ENCODE peak calls at places on chromosomes 3 and 15, in eight cellular contexts. Z is SJSA1; E is CD8-positive, alpha-beta memory T cell; H is brain microvascular endothelial cell; B is adrenal gland; G is K562; D is Peyer's patch; S is endothelial cell of umbilical vein. L is an unnamed sample.

GRCh38 chr15:72852268-72852667 is 68.7 kb upstream of the ADPGK start:
- DNase-seq in B (peak), G (no peak), H (no peak), D (no peak), S (no peak), Z (no peak), E (no peak), L (no peak)

GRCh38 chr15:60569596-60569995 is 90.7 kb upstream of the ICE2 start:
- DNase-seq in D (no peak), H (no peak), B (no peak), Z (no peak), G (no peak), E (no peak), S (no peak), L (no peak)

GRCh38 chr3:11021611-11022011 is 29.1 kb downstream of the SLC6A1 start:
- DNase-seq in E (no peak), H (no peak), G (no peak), B (no peak), D (no peak), S (no peak), Z (no peak), L (no peak)

GRCh38 chr3:162704991-162705390 is 1208.4 kb downstream of the OTOL1 start:
- DNase-seq in E (no peak), S (no peak), D (no peak), B (no peak), Z (no peak), H (no peak), G (no peak), L (no peak)

GRCh38 chr15:62736756-62737155 is 305.8 kb upstream of the TPM1 start:
- DNase-seq in G (no peak), E (no peak), D (no peak), Z (no peak), H (no peak), B (no peak), S (no peak), L (no peak)

GRCh38 chr3:41833628-41834027 is 128.3 kb downstream of the ULK4 start:
- DNase-seq in Z (no peak), H (no peak), D (no peak), G (no peak), B (no peak), E (no peak), S (no peak), L (no peak)

GRCh38 chr3:124881976-124882697 is 5.0 kb downstream of the ITGB5 start:
- DNase-seq in Z (no peak), H (no peak), D (no peak), B (no peak), G (no peak), S (no peak), E (no peak), L (no peak)

GRCh38 chr15:57506422-57506821 is 85.3 kb upstream of the MYZAP start:
- DNase-seq in H (no peak), D (no peak), B (no peak), S (no peak), G (no peak), Z (no peak), E (no peak), L (no peak)

GRCh38 chr15:101019351-101019750 is 100.2 kb downstream of the LRRK1 start:
- DNase-seq in S (no peak), Z (peak), H (no peak), E (no peak), G (no peak), B (no peak), D (no peak), L (no peak)

GRCh38 chr3:148643389-148643840 is 54.3 kb upstream of the AGTR1 start:
- DNase-seq in B (peak), E (no peak), Z (no peak), G (no peak), S (no peak), H (peak), D (no peak), L (no peak)

GRCh38 chr3:153348457-153349137 is 186.6 kb downstream of the RAP2B start:
- DNase-seq in E (no peak), B (no peak), H (peak), Z (no peak), S (no peak), D (no peak), G (no peak), L (no peak)

GRCh38 chr3:136464502-136464901 is 214.4 kb downstream of the PCCB start:
- DNase-seq in G (no peak), H (peak), S (no peak), E (no peak), D (no peak), Z (no peak), B (no peak), L (no peak)

GRCh38 chr3:94176886-94177285 is 114.0 kb downstream of the NSUN3 start:
- DNase-seq in E (no peak), G (peak), D (no peak), S (no peak), Z (no peak), B (no peak), H (no peak), L (no peak)

GRCh38 chr3:123688241-123688747 is 103.4 kb upstream of the HACD2 start:
- DNase-seq in D (no peak), S (peak), E (no peak), B (peak), G (no peak), H (peak), Z (peak), L (no peak)

GRCh38 chr3:39937315-39937714 is 127.9 kb downstream of the MYRIP start:
- DNase-seq in G (no peak), D (no peak), E (no peak), B (no peak), Z (no peak), H (no peak), S (no peak), L (no peak)

GRCh38 chr3:25454411-25454927 is 26.4 kb downstream of the RARB start:
- DNase-seq in D (no peak), S (peak), E (no peak), B (no peak), G (no peak), H (no peak), Z (no peak), L (no peak)

GRCh38 chr3:70840106-70840870 is 527.9 kb upstream of the MDFIC2 start:
- DNase-seq in G (no peak), S (peak), H (no peak), D (no peak), Z (no peak), B (no peak), E (no peak), L (no peak)

GRCh38 chr3:46386206-46386605 is 15.5 kb downstream of the CCR5 start:
- DNase-seq in G (no peak), D (peak), B (no peak), Z (no peak), E (no peak), H (peak), S (peak), L (no peak)

GRCh38 chr3:127134466-127134865 is 58.5 kb upstream of the PRR23E start:
- DNase-seq in B (no peak), H (no peak), D (no peak), S (no peak), E (no peak), G (no peak), Z (no peak), L (no peak)

GRCh38 chr3:159130108-159130507 is 328.3 kb downstream of the MFSD1 start:
- DNase-seq in H (no peak), Z (no peak), B (peak), G (no peak), E (no peak), S (no peak), D (no peak), L (no peak)

DNA sequence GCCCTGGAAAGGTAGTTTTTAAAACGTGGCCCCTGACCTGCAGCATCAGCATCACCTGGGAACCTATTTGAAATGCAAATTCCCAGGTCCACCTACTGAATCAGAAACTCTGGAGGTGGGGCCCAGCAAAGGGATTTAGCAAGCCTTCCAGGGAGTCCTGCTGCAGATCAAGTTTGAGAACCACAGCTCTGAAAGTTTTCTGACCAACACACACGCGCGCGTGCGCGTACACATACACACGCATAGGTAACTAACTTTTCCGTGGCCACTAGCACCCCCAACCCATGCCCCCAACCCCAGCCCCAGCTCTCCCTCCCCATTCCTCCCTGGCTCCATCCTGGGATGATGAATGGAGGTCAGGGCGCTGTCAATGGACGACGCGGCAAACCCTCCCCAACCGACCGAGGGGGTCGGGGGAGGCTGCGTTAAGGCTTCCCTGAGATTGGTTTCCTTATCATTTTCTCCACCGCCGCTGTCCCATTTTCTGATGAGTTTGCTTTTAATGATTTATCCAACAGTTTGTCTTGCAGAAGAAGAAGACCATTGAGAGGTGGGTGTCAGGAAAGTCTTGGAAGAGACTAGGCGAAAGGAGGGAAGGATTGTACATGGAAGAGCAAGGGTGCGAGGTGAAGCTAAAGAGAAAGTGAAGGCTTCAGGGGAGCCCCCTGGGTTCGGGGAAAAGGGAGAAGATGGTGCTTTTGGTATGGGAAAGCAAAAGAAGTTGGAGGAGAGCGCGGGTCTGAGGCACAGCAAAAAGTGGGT is 568 bp upstream of the BOC start:
- DNase-seq in H (no peak), E (no peak), S (peak), G (no peak), D (no peak), B (no peak), Z (no peak), L (no peak)
- H3K27ac ChIP-seq in H (no peak), E (no peak), S (no peak), G (no peak), D (peak), B (peak), Z (no peak), L (no peak)

DNA sequence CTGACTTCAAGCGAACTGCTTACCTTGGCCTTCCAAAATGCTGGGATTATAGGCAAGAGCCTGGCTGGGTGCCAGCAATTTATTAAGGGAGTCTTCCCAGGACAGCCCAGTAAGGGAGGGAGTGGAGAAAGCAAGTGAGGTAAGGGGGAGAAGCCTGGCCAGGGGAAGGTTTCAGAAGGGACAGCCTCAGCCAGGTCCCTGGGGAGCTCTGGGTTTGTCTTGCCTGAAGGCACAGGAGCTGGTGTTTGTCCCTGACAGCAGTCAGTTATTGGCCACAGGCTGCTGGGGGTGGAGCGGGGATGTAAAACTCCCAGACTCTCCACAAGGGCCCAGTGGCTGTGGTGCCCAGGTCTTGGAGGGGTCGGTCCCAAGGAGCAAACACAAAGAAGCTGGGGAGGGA is 33.0 kb upstream of the CDCP1 start:
- DNase-seq in G (no peak), H (no peak), E (no peak), B (no peak), S (no peak), Z (peak), D (no peak), L (no peak)
- H3K27ac ChIP-seq in G (no peak), H (no peak), E (no peak), B (no peak), S (no peak), Z (no peak), D (no peak), L (no peak)

DNA sequence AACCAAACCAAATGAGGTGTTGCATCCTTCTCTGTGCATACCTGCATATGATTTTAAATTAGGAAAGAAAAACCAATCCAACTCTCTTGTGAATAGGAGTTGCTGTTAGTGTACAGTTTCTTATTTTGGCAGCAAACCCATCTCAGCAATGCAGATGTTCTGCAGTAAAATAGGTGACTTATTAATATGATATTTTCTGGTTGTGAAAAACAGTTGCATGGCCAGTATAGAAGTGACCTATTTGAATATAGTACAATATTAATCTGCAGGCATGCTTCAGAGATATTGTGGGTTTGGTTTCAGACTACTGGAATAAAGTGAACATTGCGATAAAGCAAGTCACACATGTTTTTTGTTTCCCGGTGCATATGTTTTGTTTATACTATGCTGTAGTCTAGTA is 42.2 kb downstream of the AKAP13 start:
- DNase-seq in H (no peak), E (no peak), Z (no peak), B (no peak), G (no peak), D (no peak), S (no peak), L (no peak)
- H3K27ac ChIP-seq in H (no peak), E (no peak), Z (no peak), B (no peak), G (no peak), D (no peak), S (no peak), L (no peak)

GRCh38 chr15:68643216-68643830 is 64.5 kb downstream of the CORO2B start:
- DNase-seq in G (no peak), E (no peak), B (no peak), S (no peak), D (no peak), Z (no peak), H (no peak), L (no peak)

GRCh38 chr15:68640791-68641331 is 62.1 kb downstream of the CORO2B start:
- DNase-seq in Z (no peak), B (peak), G (no peak), H (no peak), E (no peak), S (no peak), D (no peak), L (no peak)

GRCh38 chr15:68642491-68642845 is 63.7 kb downstream of the CORO2B start:
- DNase-seq in D (no peak), G (no peak), H (no peak), S (no peak), Z (no peak), E (no peak), B (no peak), L (no peak)

GRCh38 chr15:68639926-68640600 is 61.3 kb downstream of the CORO2B start:
- DNase-seq in B (no peak), G (no peak), Z (no peak), H (no peak), S (no peak), D (no peak), E (no peak), L (no peak)

GRCh38 chr15:68641376-68641775 is 62.6 kb downstream of the CORO2B start:
- DNase-seq in S (no peak), D (no peak), Z (no peak), B (no peak), G (no peak), H (no peak), E (no peak), L (no peak)
- H3K27ac ChIP-seq in S (no peak), D (no peak), Z (no peak), B (peak), G (no peak), H (no peak), E (no peak), L (no peak)

GRCh38 chr15:69758291-69758771 is 305.7 kb downstream of the RPLP1 start:
- DNase-seq in H (peak), G (no peak), D (no peak), E (no peak), B (no peak), Z (no peak), S (peak), L (no peak)
- H3K27ac ChIP-seq in H (peak), G (no peak), D (no peak), E (no peak), B (no peak), Z (peak), S (no peak), L (no peak)

DNA sequence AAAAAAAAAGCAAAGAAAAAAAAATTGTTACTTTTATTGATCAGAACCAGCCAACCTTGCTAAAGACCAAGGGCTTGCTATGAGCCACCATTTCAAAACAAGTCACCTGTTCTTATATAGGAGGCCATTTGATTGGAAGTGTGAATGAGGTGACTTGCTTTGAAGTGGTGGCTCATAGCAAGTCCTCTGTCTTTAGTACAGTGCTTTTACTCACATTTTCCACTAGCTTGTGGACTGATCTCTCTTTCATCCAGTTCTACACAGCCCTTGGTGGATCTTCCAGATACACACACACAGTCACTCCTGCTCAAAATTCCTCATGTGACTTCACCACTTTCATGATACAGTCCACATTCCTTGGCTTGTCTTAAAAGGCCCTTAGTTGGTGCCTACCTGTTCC is 13.5 kb downstream of the CLSTN2 start:
- DNase-seq in E (no peak), Z (no peak), S (no peak), D (no peak), G (no peak), H (no peak), B (no peak), L (no peak)
- H3K27ac ChIP-seq in E (no peak), Z (no peak), S (no peak), D (no peak), G (no peak), H (no peak), B (no peak), L (no peak)

GRCh38 chr3:69785769-69786311 is 46.6 kb downstream of the MITF start:
- DNase-seq in G (no peak), E (no peak), Z (no peak), D (no peak), H (no peak), B (no peak), S (no peak), L (no peak)
- H3K27ac ChIP-seq in G (no peak), E (no peak), Z (peak), D (peak), H (no peak), B (peak), S (no peak), L (no peak)

GRCh38 chr15:90047956-90048575 is 46.9 kb downstream of the ZNF710 start:
- DNase-seq in G (no peak), E (no peak), Z (no peak), H (no peak), S (no peak), B (no peak), D (no peak), L (no peak)
- H3K27ac ChIP-seq in G (no peak), E (no peak), Z (no peak), H (no peak), S (no peak), B (no peak), D (no peak), L (no peak)

GRCh38 chr3:43759297-43759782 is 68.6 kb downstream of the ABHD5 start:
- DNase-seq in G (no peak), H (peak), S (peak), Z (peak), B (peak), E (no peak), D (no peak), L (peak)
- H3K27ac ChIP-seq in G (no peak), H (peak), S (peak), Z (peak), B (no peak), E (no peak), D (peak), L (no peak)

L was measured in CD4-positive, alpha-beta memory T cell.